ENCODE peak calls at places on chromosomes 1 and 21, in nine cellular contexts. W is H9; Z is PC-3; Y is HCT116; H is SJCRH30; S is psoas muscle; P is IMR-90; G is CD8-positive, alpha-beta memory T cell; I is neural progenitor cell. X is an unnamed sample. For H3K4me1 and H3K27me3, the result is how much of the 10 kb centered on the place peaks cover.

GRCh38 chr1:156896490-156897033 is 3.0 kb downstream of the PEAR1 start:
- DNase-seq in W (peak), Z (peak), Y (peak), H (no peak), S (no peak), P (peak), G (no peak), I (peak), X (peak)

GRCh38 chr1:209199371-209199770 is 384.1 kb upstream of the CAMK1G start:
- DNase-seq in W (no peak), Z (no peak), Y (no peak), H (no peak), S (no peak), P (no peak), G (no peak), I (peak), X (no peak)

GRCh38 chr1:215710340-215710971 is 143.4 kb downstream of the KCTD3 start:
- DNase-seq in W (peak), Z (peak), Y (peak), H (peak), S (no peak), P (peak), G (no peak), I (peak), X (peak)

GRCh38 chr1:32828341-32828740 is 10.9 kb downstream of the S100PBP start:
- DNase-seq in W (no peak), Z (peak), Y (no peak), H (peak), S (no peak), P (peak), G (no peak), I (no peak), X (no peak)

GRCh38 chr1:181102841-181103240 is 14.3 kb downstream of the IER5 start:
- DNase-seq in W (no peak), Z (no peak), Y (no peak), H (no peak), S (no peak), P (no peak), G (no peak), I (no peak), X (no peak)

GRCh38 chr1:155219592-155220031 is 11.1 kb downstream of the MTX1 start:
- DNase-seq in W (peak), Z (no peak), Y (no peak), H (no peak), S (no peak), P (no peak), G (no peak), I (peak), X (no peak)

GRCh38 chr1:165828581-165829329 is 1.3 kb downstream of the UCK2 start:
- DNase-seq in W (peak), Z (peak), Y (peak), H (peak), S (peak), P (peak), G (no peak), I (peak), X (peak)

GRCh38 chr1:116972676-116973035 is 28.9 kb upstream of the CD101 start:
- DNase-seq in W (no peak), Z (peak), Y (no peak), H (no peak), S (no peak), P (no peak), G (no peak), I (no peak), X (peak)

GRCh38 chr1:31669433-31669785 is 24.7 kb upstream of the PEF1 start:
- DNase-seq in W (no peak), Z (no peak), Y (no peak), H (no peak), S (no peak), P (no peak), G (no peak), I (no peak), X (no peak)

GRCh38 chr1:55067022-55067781 is 27.9 kb downstream of the PCSK9 start:
- DNase-seq in W (peak), Z (no peak), Y (no peak), H (no peak), S (peak), P (no peak), G (no peak), I (no peak), X (no peak)

GRCh38 chr1:102693345-102693744 is 415.0 kb downstream of the COL11A1 start:
- DNase-seq in W (no peak), Z (no peak), Y (no peak), H (no peak), S (no peak), P (no peak), G (no peak), I (no peak), X (no peak)

GRCh38 chr1:228364068-228364705 is 42.4 kb downstream of the TRIM11 start:
- DNase-seq in W (no peak), Z (no peak), Y (no peak), H (no peak), S (peak), P (no peak), G (no peak), I (no peak), X (no peak)

GRCh38 chr1:198232940-198233675 is 76.3 kb downstream of the NEK7 start:
- DNase-seq in W (no peak), Z (no peak), Y (no peak), H (no peak), S (no peak), P (no peak), G (no peak), I (no peak), X (no peak)

GRCh38 chr1:153347856-153348255 is 785 bp downstream of the PGLYRP4 start:
- DNase-seq in W (no peak), Z (no peak), Y (no peak), H (no peak), S (no peak), P (no peak), G (no peak), I (no peak), X (no peak)

GRCh38 chr21:35840197-35840799 is 220.0 kb downstream of the SETD4 start:
- DNase-seq in W (no peak), Z (peak), Y (peak), H (peak), S (peak), P (peak), G (peak), I (peak), X (no peak)

GRCh38 chr21:38236232-38236631 is 20.6 kb upstream of the KCNJ15 start:
- DNase-seq in W (no peak), Z (peak), Y (no peak), H (no peak), S (no peak), P (no peak), G (no peak), I (no peak), X (no peak)

GRCh38 chr1:165434264-165434663 is 10.7 kb downstream of the RXRG start:
- DNase-seq in W (peak), Z (no peak), Y (no peak), H (no peak), S (no peak), P (no peak), G (no peak), I (peak), X (no peak)

GRCh38 chr1:154809436-154810413 is 60.4 kb downstream of the KCNN3 start:
- DNase-seq in W (no peak), Z (peak), Y (no peak), H (peak), S (peak), P (peak), G (no peak), I (no peak), X (no peak)

GRCh38 chr21:35102488-35103407 is 53.6 kb upstream of the RUNX1 start:
- DNase-seq in W (no peak), Z (no peak), Y (no peak), H (peak), S (peak), P (peak), G (peak), I (no peak), X (no peak)

GRCh38 chr1:27031235-27032118 is 18.8 kb upstream of the TENT5B start:
- DNase-seq in W (peak), Z (peak), Y (peak), H (peak), S (peak), P (peak), G (no peak), I (peak), X (peak)

GRCh38 chr1:244099258-244099930 is 48.3 kb downstream of the ZBTB18 start:
- DNase-seq in W (no peak), Z (no peak), Y (no peak), H (no peak), S (no peak), P (no peak), G (no peak), I (no peak), X (peak)

GRCh38 chr1:11731719-11732283 is 4.1 kb upstream of the AGTRAP start:
- DNase-seq in W (peak), Z (peak), Y (no peak), H (peak), S (peak), P (peak), G (peak), I (peak), X (peak)

GRCh38 chr1:109947582-109948284 is 36.8 kb upstream of the AHCYL1 start:
- DNase-seq in W (no peak), Z (no peak), Y (no peak), H (no peak), S (no peak), P (no peak), G (no peak), I (no peak), X (no peak)

GRCh38 chr1:236067854-236068454 is 3.1 kb upstream of the NID1 start:
- DNase-seq in W (no peak), Z (no peak), Y (no peak), H (peak), S (no peak), P (peak), G (no peak), I (no peak), X (no peak)

GRCh38 chr1:32939655-32940371 is 24.8 kb downstream of the RNF19B start:
- DNase-seq in W (no peak), Z (peak), Y (no peak), H (peak), S (peak), P (peak), G (no peak), I (no peak), X (peak)

GRCh38 chr1:244865028-244865371 is 657 bp upstream of the HNRNPU start:
- DNase-seq in W (peak), Z (no peak), Y (no peak), H (peak), S (no peak), P (no peak), G (no peak), I (peak), X (no peak)

GRCh38 chr1:197200468-197200899 is 54.0 kb upstream of the ASPM start:
- DNase-seq in W (no peak), Z (peak), Y (no peak), H (no peak), S (no peak), P (peak), G (no peak), I (peak), X (peak)

GRCh38 chr1:197198333-197198732 is 51.9 kb upstream of the ASPM start:
- DNase-seq in W (no peak), Z (no peak), Y (no peak), H (no peak), S (no peak), P (no peak), G (no peak), I (no peak), X (no peak)

GRCh38 chr1:197197430-197197997 is 51.0 kb upstream of the ASPM start:
- DNase-seq in W (no peak), Z (no peak), Y (no peak), H (no peak), S (no peak), P (no peak), G (no peak), I (no peak), X (no peak)

GRCh38 chr1:197198911-197199310 is 52.4 kb upstream of the ASPM start:
- DNase-seq in W (no peak), Z (no peak), Y (no peak), H (no peak), S (no peak), P (no peak), G (no peak), I (no peak), X (no peak)

GRCh38 chr1:197199923-197200467 is 53.5 kb upstream of the ASPM start:
- DNase-seq in W (no peak), Z (no peak), Y (no peak), H (peak), S (no peak), P (peak), G (no peak), I (no peak), X (no peak)
- H3K4me1 ChIP-seq in W (under half), Z (under half), Y (under half), H (under half), S (under half), P (under half), G (half or more), I (under half), X (under half)

GRCh38 chr1:217138839-217139466 is 415.7 kb upstream of the ESRRG start:
- DNase-seq in W (no peak), Z (no peak), Y (no peak), H (no peak), S (no peak), P (no peak), G (no peak), I (peak), X (no peak)

GRCh38 chr1:217138173-217138838 is 415.1 kb upstream of the ESRRG start:
- DNase-seq in W (no peak), Z (no peak), Y (no peak), H (no peak), S (no peak), P (no peak), G (no peak), I (peak), X (peak)

GRCh38 chr1:217136895-217137205 is 413.6 kb upstream of the ESRRG start:
- DNase-seq in W (peak), Z (no peak), Y (no peak), H (no peak), S (no peak), P (no peak), G (no peak), I (no peak), X (no peak)

GRCh38 chr1:217135987-217136894 is 413.0 kb upstream of the ESRRG start:
- DNase-seq in W (peak), Z (no peak), Y (no peak), H (no peak), S (no peak), P (no peak), G (no peak), I (peak), X (no peak)

GRCh38 chr1:217137210-217137871 is 414.1 kb upstream of the ESRRG start:
- DNase-seq in W (peak), Z (no peak), Y (no peak), H (no peak), S (no peak), P (no peak), G (no peak), I (peak), X (peak)
- H3K27me3 ChIP-seq in W (half or more), Z (under half), Y (under half), H (under half), S (under half), P (under half), G (under half), I (half or more), X (half or more)

GRCh38 chr1:225879521-225880209 is 2.5 kb downstream of the TMEM63A start:
- DNase-seq in W (no peak), Z (peak), Y (no peak), H (no peak), S (no peak), P (no peak), G (no peak), I (no peak), X (no peak)
- H3K4me1 ChIP-seq in W (under half), Z (half or more), Y (half or more), H (under half), S (under half), P (under half), G (half or more), I (under half), X (under half)

GRCh38 chr1:6427445-6428390 is 3.1 kb downstream of the ESPN start:
- DNase-seq in W (peak), Z (peak), Y (no peak), H (no peak), S (no peak), P (no peak), G (no peak), I (peak), X (no peak)

GRCh38 chr1:6426972-6427350 is 2.4 kb downstream of the ESPN start:
- DNase-seq in W (no peak), Z (no peak), Y (no peak), H (no peak), S (no peak), P (no peak), G (no peak), I (no peak), X (no peak)

GRCh38 chr1:6425671-6426070 is 1.1 kb downstream of the ESPN start:
- DNase-seq in W (no peak), Z (no peak), Y (no peak), H (no peak), S (no peak), P (no peak), G (no peak), I (peak), X (no peak)

GRCh38 chr1:6424619-6425593 is at the start of gene ESPN:
- DNase-seq in W (no peak), Z (peak), Y (no peak), H (no peak), S (no peak), P (no peak), G (no peak), I (peak), X (no peak)

DNA sequence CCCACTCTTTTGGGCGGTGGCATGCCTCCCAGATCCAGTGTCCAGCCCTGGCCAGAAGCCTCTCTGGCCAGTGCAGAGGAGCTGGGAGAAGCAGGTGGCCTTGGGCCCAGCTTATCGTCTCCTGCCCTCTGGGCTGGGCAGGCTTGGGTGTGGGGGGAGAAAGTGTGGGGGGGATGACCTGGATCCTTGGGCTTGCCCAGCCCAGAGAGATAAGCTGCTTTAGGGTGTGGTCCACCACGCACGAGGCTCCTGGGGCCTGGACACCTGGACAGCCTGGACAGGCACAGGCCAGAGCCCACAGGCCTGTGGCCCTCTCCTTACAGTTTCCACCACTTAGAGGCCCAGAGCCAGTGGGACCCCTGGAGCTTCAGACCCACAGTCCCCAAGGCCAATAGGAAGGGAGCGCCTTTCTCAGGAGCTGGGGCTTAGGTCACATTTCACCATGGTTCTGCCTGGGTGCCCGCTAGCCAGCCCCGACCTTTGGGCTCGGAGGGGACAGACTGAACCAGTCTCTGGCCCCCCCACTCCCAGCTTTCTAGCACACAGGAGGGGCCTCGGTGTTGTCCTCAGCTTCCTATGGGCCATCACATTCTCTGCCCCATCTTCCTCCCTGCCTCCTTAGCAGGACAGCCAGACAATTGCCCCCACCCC is 1.9 kb downstream of the ESPN start:
- DNase-seq in W (no peak), Z (no peak), Y (no peak), H (no peak), S (no peak), P (no peak), G (no peak), I (peak), X (no peak)
- H3K27me3 ChIP-seq in W (under half), Z (under half), Y (under half), H (half or more), S (half or more), P (half or more), G (under half), I (half or more), X (under half)

GRCh38 chr1:19395678-19396192 is 83.6 kb downstream of the SLC66A1 start:
- DNase-seq in W (peak), Z (peak), Y (no peak), H (no peak), S (no peak), P (peak), G (no peak), I (peak), X (peak)
- H3K4me1 ChIP-seq in W (under half), Z (under half), Y (under half), H (under half), S (under half), P (under half), G (under half), I (under half), X (under half)